ENCODE peak calls at places on chromosomes 6 and 20, in four cellular contexts. E, T, M and V are unnamed samples.

GRCh38 chr6:24788031-24788665 is 10.6 kb downstream of the ARMH2 start:
- DNase-seq in E (no peak), T (no peak), M (no peak), V (no peak)

GRCh38 chr6:128370072-128370471 is 150.3 kb downstream of the PTPRK start:
- DNase-seq in E (no peak), T (peak; percentile 3), M (peak; percentile 43), V (no peak)

GRCh38 chr6:157285422-157285779 is 37.9 kb downstream of the TMEM242 start:
- DNase-seq in E (no peak), T (no peak), M (no peak), V (no peak)

GRCh38 chr6:292506-293184 is 358 bp downstream of the DUSP22 start:
- DNase-seq in E (peak; percentile 82), T (peak; percentile 19), M (peak; percentile 51), V (no peak)

GRCh38 chr6:147508073-147508870 is at the start of gene SAMD5:
- DNase-seq in E (peak; percentile 89), T (peak; percentile 36), M (peak; percentile 4), V (peak; percentile 87)

GRCh38 chr6:37709250-37709931 is 11.7 kb upstream of the MDGA1 start:
- DNase-seq in E (no peak), T (no peak), M (no peak), V (no peak)

GRCh38 chr6:22657341-22657985 is 88.1 kb downstream of the HDGFL1 start:
- DNase-seq in E (no peak), T (no peak), M (peak; percentile 56), V (no peak)

GRCh38 chr20:50913976-50914375 is 17.3 kb downstream of the ADNP start:
- DNase-seq in E (peak; percentile 27), T (no peak), M (no peak), V (no peak)

GRCh38 chr20:17841751-17842191 is 126.8 kb downstream of the SNX5 start:
- DNase-seq in E (no peak), T (no peak), M (no peak), V (no peak)

GRCh38 chr6:75600694-75601265 is 900 bp upstream of the SENP6 start:
- DNase-seq in E (no peak), T (no peak), M (no peak), V (no peak)

GRCh38 chr20:53757472-53757913 is 163.9 kb upstream of the ZNF217 start:
- DNase-seq in E (no peak), T (no peak), M (no peak), V (no peak)

GRCh38 chr6:117918454-117918853 is 11.4 kb downstream of the SLC35F1 start:
- DNase-seq in E (no peak), T (no peak), M (no peak), V (no peak)

GRCh38 chr6:36627801-36628246 is 33.7 kb downstream of the SRSF3 start:
- DNase-seq in E (no peak), T (no peak), M (no peak), V (no peak)

GRCh38 chr6:15023448-15023847 is 222.4 kb upstream of the JARID2 start:
- DNase-seq in E (no peak), T (no peak), M (no peak), V (no peak)

GRCh38 chr20:17485017-17485416 is 46.2 kb downstream of the BFSP1 start:
- DNase-seq in E (no peak), T (no peak), M (no peak), V (no peak)

GRCh38 chr6:24060982-24061754 is 64.8 kb upstream of the NRSN1 start:
- DNase-seq in E (no peak), T (no peak), M (no peak), V (no peak)

GRCh38 chr6:142885182-142885867 is 59.7 kb downstream of the HIVEP2 start:
- DNase-seq in E (no peak), T (peak; percentile 41), M (peak; percentile 84), V (peak; percentile 58)

GRCh38 chr6:42239333-42239732 is 21.7 kb upstream of the MRPS10 start:
- DNase-seq in E (no peak), T (no peak), M (no peak), V (no peak)

GRCh38 chr20:53943522-53944291 is 126.7 kb downstream of the BCAS1 start:
- DNase-seq in E (peak; percentile 56), T (peak; percentile 55), M (peak; percentile 34), V (peak; percentile 35)

GRCh38 chr6:22447862-22448261 is 121.5 kb upstream of the HDGFL1 start:
- DNase-seq in E (no peak), T (no peak), M (no peak), V (no peak)

GRCh38 chr20:39985276-39985675 is 703.8 kb downstream of the MAFB start:
- DNase-seq in E (no peak), T (no peak), M (no peak), V (no peak)

GRCh38 chr20:39983183-39983582 is 705.9 kb downstream of the MAFB start:
- DNase-seq in E (no peak), T (no peak), M (no peak), V (no peak)

GRCh38 chr20:39988991-39989390 is 700.0 kb downstream of the MAFB start:
- DNase-seq in E (no peak), T (no peak), M (no peak), V (no peak)

GRCh38 chr20:39986231-39986904 is 702.7 kb downstream of the MAFB start:
- DNase-seq in E (no peak), T (no peak), M (no peak), V (no peak)

GRCh38 chr20:39983655-39984054 is 705.4 kb downstream of the MAFB start:
- DNase-seq in E (no peak), T (no peak), M (no peak), V (no peak)
- TF ChIP-seq BHLHE40 in E (no peak), T (no peak), M (no peak), V (no peak)

GRCh38 chr20:63532449-63532971 is 4.7 kb downstream of the PTK6 start:
- DNase-seq in E (no peak), T (no peak), M (no peak), V (no peak)

GRCh38 chr20:63534831-63535651 is 2.1 kb downstream of the PTK6 start:
- DNase-seq in E (no peak), T (no peak), M (no peak), V (no peak)

GRCh38 chr20:63534427-63534830 is 2.7 kb downstream of the PTK6 start:
- DNase-seq in E (no peak), T (no peak), M (no peak), V (no peak)

GRCh38 chr20:63533388-63533787 is 3.8 kb downstream of the PTK6 start:
- DNase-seq in E (no peak), T (no peak), M (no peak), V (no peak)

GRCh38 chr20:63533871-63534393 is 3.2 kb downstream of the PTK6 start:
- DNase-seq in E (no peak), T (no peak), M (no peak), V (no peak)
- TF ChIP-seq BHLHE40 in E (no peak), T (no peak), M (no peak), V (no peak)

DNA sequence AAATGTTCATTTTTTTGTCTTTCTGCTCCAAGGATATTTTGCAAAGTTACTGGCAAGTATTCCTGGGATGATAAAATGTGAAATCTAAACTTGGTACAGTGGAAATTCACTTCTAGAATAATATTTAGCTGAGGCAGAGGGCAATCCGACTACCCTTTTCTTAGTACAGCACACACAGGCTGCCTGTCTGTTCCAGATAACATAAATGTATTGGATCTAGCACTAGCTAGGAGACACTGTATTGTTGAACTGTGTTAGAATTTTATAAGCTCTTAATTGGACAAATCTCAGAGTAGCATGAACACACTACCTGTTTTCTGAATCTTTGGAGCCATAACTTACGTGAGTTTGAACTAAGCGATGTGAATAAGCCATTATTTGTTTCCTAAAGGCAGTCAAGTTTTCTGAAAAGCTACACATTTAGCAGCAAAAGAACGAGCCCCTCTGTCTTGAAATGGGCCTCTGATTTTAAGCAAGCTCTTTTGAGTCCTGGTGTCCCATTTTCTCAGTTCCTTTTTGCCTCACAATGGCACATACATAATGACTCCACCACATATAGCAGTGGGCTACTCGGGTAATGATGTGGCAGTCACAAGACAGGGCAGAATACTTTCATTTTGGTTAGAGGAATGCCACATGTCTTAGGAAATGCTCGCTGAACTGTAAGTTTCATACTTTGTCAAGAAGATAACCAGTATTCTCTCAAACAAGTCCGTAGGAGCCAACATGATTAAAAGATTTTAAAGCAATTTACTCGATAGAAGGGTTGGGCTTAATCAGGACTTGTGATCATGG is 116.5 kb upstream of the ESR1 start:
- DNase-seq in E (no peak), T (no peak), M (no peak), V (no peak)
- TF ChIP-seq BHLHE40 in E (no peak), T (no peak), M (no peak), V (no peak)

GRCh38 chr6:46879003-46879402 is 42.7 kb downstream of the ADGRF5 start:
- DNase-seq in E (no peak), T (no peak), M (no peak), V (no peak)

DNA sequence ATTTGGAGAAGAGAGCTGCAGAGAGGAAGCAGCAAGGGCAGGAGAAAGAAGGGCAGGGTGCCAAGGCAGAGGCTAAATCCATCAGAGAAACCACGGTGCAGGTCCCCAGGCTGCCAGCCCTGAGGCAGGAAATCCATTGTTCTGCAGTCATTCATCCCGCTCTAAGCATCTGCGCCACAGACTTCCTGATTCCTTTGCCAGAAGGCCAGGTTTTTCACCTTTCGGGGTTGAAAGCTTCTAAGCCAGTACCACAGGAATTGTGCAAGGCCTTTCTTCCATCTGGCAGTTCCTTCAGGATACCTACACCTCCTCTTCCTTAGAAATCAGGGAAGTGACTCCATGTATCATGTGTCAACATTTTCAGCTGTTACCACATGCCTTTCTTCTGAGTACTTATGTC is 45.6 kb downstream of the ADGRF5 start:
- DNase-seq in E (no peak), T (peak; percentile 2), M (no peak), V (no peak)
- TF ChIP-seq BHLHE40 in E (no peak), T (no peak), M (no peak), V (no peak)

DNA sequence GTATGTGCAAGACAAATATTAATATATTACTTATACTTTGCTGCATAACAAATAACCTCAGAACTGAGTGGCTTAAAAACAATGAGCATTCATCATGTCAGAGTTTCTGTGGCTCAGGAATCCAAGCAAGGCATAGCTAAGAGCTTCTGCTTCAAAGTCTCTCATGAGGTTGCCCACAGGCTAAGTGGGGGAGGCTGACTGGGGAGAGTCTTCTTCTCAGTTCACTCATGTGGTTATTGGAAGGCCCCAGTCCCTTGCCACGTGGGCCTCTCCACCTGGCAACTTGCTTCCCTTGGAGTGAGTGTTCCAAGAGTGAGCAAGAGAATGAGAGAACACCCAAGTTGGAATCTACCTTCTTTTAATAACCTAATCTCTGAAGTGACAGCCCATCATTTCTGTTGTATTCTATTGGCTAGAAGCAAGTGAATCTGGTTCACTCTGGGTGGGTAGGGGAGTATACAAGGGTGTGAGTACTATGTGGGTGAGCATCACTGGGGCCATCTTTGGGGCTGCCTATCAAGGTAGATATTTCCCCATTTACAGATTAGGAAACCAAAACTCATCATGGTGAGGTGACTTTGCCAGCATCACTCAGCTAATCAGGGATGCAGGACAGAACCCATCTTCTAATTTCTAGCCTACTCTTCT is 36.0 kb downstream of the DNAH8 start:
- DNase-seq in E (no peak), T (no peak), M (no peak), V (no peak)
- TF ChIP-seq BHLHE40 in E (no peak), T (no peak), M (no peak), V (no peak)